ENCODE peak calls at places on chromosomes 16 and 17, in ten cellular contexts. P is psoas muscle, Z is fibroblast of lung, E is lung, Y is cardiac fibroblast, M is heart left ventricle, A is H9, V is mammary epithelial cell, K is endothelial cell, S is Panc1. W is an unnamed sample.

GRCh38 chr17:9905078-9905415 is at the start of gene RCVRN:
- DNase-seq in P (no peak), Z (no peak), E (no peak), Y (no peak), M (no peak), A (no peak), V (no peak), K (no peak), S (no peak), W (no peak)

GRCh38 chr17:38451030-38451839 is 23.0 kb downstream of the ARHGAP23 start:
- DNase-seq in P (no peak), Z (peak), E (no peak), Y (peak), M (peak), A (peak), V (no peak), K (peak), S (no peak), W (no peak)

GRCh38 chr17:50464736-50465135 is 3.9 kb downstream of the CHAD start:
- DNase-seq in P (no peak), Z (no peak), E (no peak), Y (no peak), M (no peak), A (no peak), V (no peak), K (no peak), S (no peak), W (no peak)

GRCh38 chr16:56245197-56245596 is 53.9 kb downstream of the GNAO1 start:
- DNase-seq in P (no peak), Z (no peak), E (no peak), Y (no peak), M (no peak), A (no peak), V (peak), K (no peak), S (no peak), W (no peak)

GRCh38 chr16:48558269-48558915 is 51.6 kb downstream of the N4BP1 start:
- DNase-seq in P (no peak), Z (peak), E (no peak), Y (peak), M (no peak), A (no peak), V (peak), K (no peak), S (no peak), W (no peak)

GRCh38 chr16:22788190-22788530 is 25.8 kb upstream of the HS3ST2 start:
- DNase-seq in P (no peak), Z (no peak), E (no peak), Y (no peak), M (no peak), A (no peak), V (peak), K (no peak), S (no peak), W (no peak)

GRCh38 chr17:44324092-44324570 is 492 bp downstream of the SLC25A39 start:
- DNase-seq in P (peak), Z (no peak), E (no peak), Y (no peak), M (no peak), A (no peak), V (peak), K (no peak), S (no peak), W (no peak)

GRCh38 chr17:83109793-83110645 is 30.6 kb downstream of the METRNL start:
- DNase-seq in P (peak), Z (peak), E (peak), Y (peak), M (peak), A (no peak), V (peak), K (no peak), S (peak), W (no peak)

GRCh38 chr16:11135167-11135973 is 120.6 kb downstream of the SOCS1 start:
- DNase-seq in P (peak), Z (peak), E (no peak), Y (peak), M (no peak), A (no peak), V (peak), K (no peak), S (no peak), W (no peak)

GRCh38 chr17:32953062-32953461 is 25.1 kb downstream of the TMEM98 start:
- DNase-seq in P (no peak), Z (no peak), E (no peak), Y (no peak), M (no peak), A (no peak), V (no peak), K (no peak), S (no peak), W (no peak)

GRCh38 chr16:11164482-11165270 is 91.3 kb downstream of the SOCS1 start:
- DNase-seq in P (no peak), Z (no peak), E (no peak), Y (no peak), M (peak), A (no peak), V (no peak), K (no peak), S (no peak), W (no peak)

GRCh38 chr17:6651483-6652452 is at the start of the genes C17orf100 and MED31:
- DNase-seq in P (peak), Z (peak), E (peak), Y (peak), M (peak), A (peak), V (peak), K (peak), S (no peak), W (peak)

GRCh38 chr17:6643460-6644125 is 2.7 kb downstream of the TXNDC17 start:
- DNase-seq in P (no peak), Z (no peak), E (no peak), Y (peak), M (no peak), A (no peak), V (peak), K (no peak), S (no peak), W (no peak)

GRCh38 chr17:6642592-6642991 is 1.7 kb downstream of the TXNDC17 start:
- DNase-seq in P (no peak), Z (no peak), E (no peak), Y (no peak), M (no peak), A (no peak), V (peak), K (no peak), S (no peak), W (no peak)

DNA sequence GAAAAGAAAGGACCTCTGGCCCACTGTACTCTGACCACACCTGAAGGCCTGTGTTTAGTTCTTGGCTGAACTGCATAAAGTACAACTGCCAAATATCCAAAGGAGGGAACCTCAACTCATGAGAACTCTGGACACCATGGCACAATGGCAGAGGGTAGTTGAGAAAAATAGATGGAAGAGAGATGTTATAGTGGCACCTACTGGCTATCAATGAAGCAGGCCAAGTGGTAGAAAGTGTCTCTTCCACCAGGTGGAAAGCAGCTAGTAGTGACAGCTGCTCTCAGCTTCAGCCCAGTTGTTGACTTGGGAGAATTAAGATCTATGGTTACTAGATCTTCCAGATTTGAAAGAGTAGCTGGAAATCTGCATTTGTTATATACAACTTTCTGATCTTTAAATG is 3.2 kb downstream of the MED31 start:
- DNase-seq in P (no peak), Z (no peak), E (no peak), Y (no peak), M (no peak), A (no peak), V (peak), K (no peak), S (no peak), W (no peak)
- TF ChIP-seq CTCF in P (no peak), Z (no peak), E (no peak), Y (peak), M (no peak), A (peak), V (peak), K (no peak), S (peak), W (no peak)

GRCh38 chr17:39704821-39705551 is 5.1 kb downstream of the ERBB2 start:
- DNase-seq in P (no peak), Z (peak), E (no peak), Y (peak), M (no peak), A (peak), V (no peak), K (no peak), S (no peak), W (no peak)
- TF ChIP-seq CTCF in P (peak), Z (peak), E (no peak), Y (no peak), M (peak), A (peak), V (peak), K (no peak), S (no peak), W (peak)

GRCh38 chr16:70582280-70582978 is 58.8 kb downstream of the SF3B3 start:
- DNase-seq in P (no peak), Z (no peak), E (no peak), Y (no peak), M (no peak), A (no peak), V (no peak), K (no peak), S (no peak), W (no peak)
- TF ChIP-seq CTCF in P (no peak), Z (peak), E (no peak), Y (peak), M (no peak), A (peak), V (peak), K (no peak), S (no peak), W (peak)

DNA sequence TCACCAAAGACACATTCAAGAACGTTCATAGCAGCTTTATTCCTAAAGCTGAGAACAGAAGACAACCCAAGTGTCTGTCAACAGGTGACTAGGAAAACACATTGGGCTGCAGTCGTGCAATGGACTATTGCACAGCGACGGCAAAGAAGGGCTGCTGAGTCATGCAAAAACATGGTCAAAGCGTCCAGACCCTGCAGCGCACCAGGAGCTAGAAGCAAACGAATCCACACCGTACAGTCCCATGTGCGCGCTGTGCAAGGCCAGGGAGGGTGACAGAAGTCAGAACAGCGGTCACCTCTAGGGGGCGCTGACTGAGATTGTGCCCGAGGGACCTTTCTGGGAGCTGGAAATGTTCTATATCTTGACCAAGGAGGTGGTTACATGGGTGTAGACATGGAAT is 266.4 kb downstream of the MAF start:
- DNase-seq in P (no peak), Z (no peak), E (no peak), Y (no peak), M (no peak), A (peak), V (no peak), K (peak), S (no peak), W (no peak)
- TF ChIP-seq CTCF in P (peak), Z (no peak), E (no peak), Y (no peak), M (peak), A (peak), V (peak), K (peak), S (peak), W (peak)

DNA sequence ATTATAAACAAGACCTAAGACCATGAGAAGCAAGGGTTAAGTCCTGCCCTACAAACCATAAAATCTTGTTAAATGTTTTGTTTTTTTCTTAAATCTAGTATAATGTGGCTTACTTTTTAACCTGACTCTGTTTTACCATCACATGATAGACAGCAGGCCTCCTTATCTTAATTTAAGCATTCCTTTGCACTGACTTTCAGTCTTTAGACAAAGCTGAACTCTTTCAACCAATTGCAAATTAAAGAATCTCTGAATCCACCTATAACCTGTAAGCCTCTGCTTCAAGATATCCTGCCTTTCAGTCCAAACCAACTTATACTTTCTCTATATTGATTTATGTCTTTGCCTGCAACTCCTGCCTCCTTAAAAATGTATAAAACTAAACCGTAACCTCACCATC is 478.5 kb downstream of the GRIN2A start:
- DNase-seq in P (no peak), Z (no peak), E (no peak), Y (no peak), M (no peak), A (no peak), V (no peak), K (no peak), S (no peak), W (no peak)
- TF ChIP-seq CTCF in P (no peak), Z (no peak), E (no peak), Y (no peak), M (no peak), A (no peak), V (no peak), K (no peak), S (no peak), W (no peak)

GRCh38 chr16:5060073-5060641 is 5.6 kb downstream of the C16orf89 start:
- DNase-seq in P (no peak), Z (no peak), E (no peak), Y (no peak), M (no peak), A (no peak), V (no peak), K (no peak), S (no peak), W (no peak)

GRCh38 chr16:5056347-5056746 is 9.4 kb downstream of the C16orf89 start:
- DNase-seq in P (no peak), Z (no peak), E (no peak), Y (peak), M (no peak), A (peak), V (no peak), K (peak), S (no peak), W (no peak)

GRCh38 chr16:5059386-5060072 is 6.2 kb downstream of the C16orf89 start:
- DNase-seq in P (no peak), Z (no peak), E (no peak), Y (no peak), M (no peak), A (peak), V (no peak), K (no peak), S (no peak), W (no peak)

GRCh38 chr16:5054876-5055865 is 10.6 kb downstream of the C16orf89 start:
- DNase-seq in P (no peak), Z (no peak), E (no peak), Y (no peak), M (no peak), A (no peak), V (no peak), K (no peak), S (no peak), W (no peak)

GRCh38 chr16:5058476-5058875 is 7.3 kb downstream of the C16orf89 start:
- DNase-seq in P (no peak), Z (no peak), E (no peak), Y (peak), M (peak), A (peak), V (no peak), K (peak), S (no peak), W (no peak)
- TF ChIP-seq CTCF in P (no peak), Z (no peak), E (no peak), Y (peak), M (peak), A (peak), V (no peak), K (peak), S (peak), W (peak)

W was measured in type B pancreatic cell.